ENCODE peak calls at places on chromosomes 6 and 20, in nine cellular contexts. S is A549, Q is BJ, P is PC-3, L is body of pancreas, V is sigmoid colon, D is psoas muscle, B is neural progenitor cell, J is MM.1S. I is an unnamed sample.

GRCh38 chr20:1895674-1896496 is 678 bp downstream of the SIRPA start:
- DNase-seq in S (peak; percentile 35), Q (no peak), P (no peak), L (peak; percentile 64), V (peak; percentile 82), D (peak; percentile 81), B (peak; percentile 34), J (no peak), I (no peak)

GRCh38 chr6:137978252-137978896 is 111.3 kb downstream of the TNFAIP3 start:
- DNase-seq in S (no peak), Q (no peak), P (peak; percentile 77), L (no peak), V (no peak), D (no peak), B (no peak), J (no peak), I (peak; percentile 80)

GRCh38 chr20:24951536-24952047 is 2.5 kb downstream of the CST7 start:
- DNase-seq in S (no peak), Q (no peak), P (no peak), L (no peak), V (peak; percentile 42), D (no peak), B (no peak), J (no peak), I (no peak)

GRCh38 chr20:50870572-50871161 is 60.6 kb downstream of the ADNP start:
- DNase-seq in S (no peak), Q (no peak), P (no peak), L (no peak), V (no peak), D (no peak), B (peak; percentile 95), J (no peak), I (no peak)

GRCh38 chr20:31856516-31856915 is 11.1 kb upstream of the FOXS1 start:
- DNase-seq in S (no peak), Q (no peak), P (no peak), L (no peak), V (no peak), D (peak; percentile 24), B (no peak), J (no peak), I (no peak)

GRCh38 chr20:13286600-13286999 is 65.5 kb downstream of the ISM1 start:
- DNase-seq in S (no peak), Q (no peak), P (peak; percentile 14), L (peak; percentile 63), V (no peak), D (no peak), B (no peak), J (no peak), I (no peak)

GRCh38 chr6:42349753-42350573 is 101.8 kb downstream of the TRERF1 start:
- DNase-seq in S (no peak), Q (peak; percentile 66), P (no peak), L (no peak), V (no peak), D (no peak), B (no peak), J (no peak), I (no peak)

GRCh38 chr20:62774762-62775161 is 21.5 kb upstream of the MRGBP start:
- DNase-seq in S (no peak), Q (no peak), P (no peak), L (no peak), V (no peak), D (no peak), B (no peak), J (no peak), I (no peak)

GRCh38 chr6:127462391-127462790 is 3.2 kb upstream of the KIAA0408 start:
- DNase-seq in S (peak; percentile 3), Q (no peak), P (peak; percentile 31), L (no peak), V (no peak), D (no peak), B (no peak), J (no peak), I (no peak)
- TF ChIP-seq CTCF in S (no peak), Q (no peak), P (peak; percentile 27), L (no peak), V (no peak), D (peak; percentile 26), B (no peak), J (no peak), I (no peak)

GRCh38 chr6:125101656-125102055 is 51.9 kb upstream of the TPD52L1 start:
- DNase-seq in S (no peak), Q (no peak), P (peak; percentile 14), L (no peak), V (no peak), D (no peak), B (no peak), J (no peak), I (no peak)

GRCh38 chr6:125101128-125101527 is 52.4 kb upstream of the TPD52L1 start:
- DNase-seq in S (no peak), Q (no peak), P (no peak), L (no peak), V (no peak), D (no peak), B (no peak), J (no peak), I (no peak)

GRCh38 chr6:125098253-125098652 is 55.3 kb upstream of the TPD52L1 start:
- DNase-seq in S (no peak), Q (no peak), P (no peak), L (no peak), V (no peak), D (no peak), B (no peak), J (no peak), I (no peak)

GRCh38 chr6:125099211-125100017 is 54.2 kb upstream of the TPD52L1 start:
- DNase-seq in S (peak; percentile 71), Q (no peak), P (peak; percentile 60), L (peak; percentile 64), V (peak; percentile 87), D (peak; percentile 78), B (peak; percentile 72), J (peak; percentile 19), I (peak; percentile 18)

DNA sequence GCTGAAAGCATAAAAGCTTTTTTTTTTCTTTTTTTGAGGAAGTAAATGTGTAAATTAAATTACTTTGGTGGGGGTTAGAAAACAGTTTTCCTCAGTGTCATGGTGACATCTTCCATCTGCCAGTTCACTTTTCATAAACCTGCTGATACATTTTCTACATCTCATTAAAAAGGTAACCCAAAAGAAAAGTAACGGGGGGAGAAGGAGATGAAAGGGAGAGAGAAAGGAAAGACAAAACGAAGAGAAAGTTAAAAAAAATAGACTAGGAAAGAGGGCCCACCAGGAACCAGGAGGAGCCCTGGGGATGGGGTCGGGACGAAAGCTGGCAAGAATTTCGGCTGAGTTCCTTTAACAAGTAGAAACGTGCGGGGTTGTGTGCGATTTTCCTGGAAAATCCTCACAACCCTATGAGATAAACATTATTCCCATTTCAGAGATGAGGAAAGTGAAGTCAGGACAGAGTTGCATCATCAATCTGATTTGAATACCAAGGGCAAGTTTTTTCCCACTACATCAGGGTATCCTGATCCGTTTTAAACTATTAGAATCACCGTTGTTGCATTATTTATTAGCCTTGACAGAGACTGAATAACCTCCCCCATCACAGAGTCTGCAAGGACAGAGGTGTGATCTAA is 53.4 kb upstream of the TPD52L1 start:
- DNase-seq in S (no peak), Q (no peak), P (no peak), L (no peak), V (no peak), D (no peak), B (no peak), J (no peak), I (no peak)
- H3K4me3 ChIP-seq in S (peak overlapping the region; percentile 49), Q (peak overlapping the region; percentile 47), P (peak overlapping the region; percentile 70), L (no peak overlapping the region), V (peak overlapping the region; percentile 56), D (peak overlapping the region; percentile 78), B (peak overlapping the region; percentile 47), J (peak overlapping the region; percentile 43), I (no peak overlapping the region)

GRCh38 chr6:28922004-28922840 is 1.6 kb downstream of the TRIM27 start:
- DNase-seq in S (peak; percentile 62), Q (no peak), P (peak; percentile 92), L (peak; percentile 63), V (no peak), D (no peak), B (no peak), J (peak; percentile 30), I (no peak)

GRCh38 chr6:28922841-28923317 is 906 bp downstream of the TRIM27 start:
- DNase-seq in S (no peak), Q (no peak), P (peak; percentile 39), L (peak; percentile 47), V (no peak), D (no peak), B (peak; percentile 59), J (peak; percentile 36), I (peak; percentile 69)

GRCh38 chr6:28920281-28920680 is 3.5 kb downstream of the TRIM27 start:
- DNase-seq in S (no peak), Q (no peak), P (no peak), L (no peak), V (no peak), D (no peak), B (no peak), J (no peak), I (no peak)

GRCh38 chr6:28927856-28928255 is 4.1 kb upstream of the TRIM27 start:
- DNase-seq in S (no peak), Q (no peak), P (no peak), L (no peak), V (no peak), D (no peak), B (no peak), J (no peak), I (no peak)

DNA sequence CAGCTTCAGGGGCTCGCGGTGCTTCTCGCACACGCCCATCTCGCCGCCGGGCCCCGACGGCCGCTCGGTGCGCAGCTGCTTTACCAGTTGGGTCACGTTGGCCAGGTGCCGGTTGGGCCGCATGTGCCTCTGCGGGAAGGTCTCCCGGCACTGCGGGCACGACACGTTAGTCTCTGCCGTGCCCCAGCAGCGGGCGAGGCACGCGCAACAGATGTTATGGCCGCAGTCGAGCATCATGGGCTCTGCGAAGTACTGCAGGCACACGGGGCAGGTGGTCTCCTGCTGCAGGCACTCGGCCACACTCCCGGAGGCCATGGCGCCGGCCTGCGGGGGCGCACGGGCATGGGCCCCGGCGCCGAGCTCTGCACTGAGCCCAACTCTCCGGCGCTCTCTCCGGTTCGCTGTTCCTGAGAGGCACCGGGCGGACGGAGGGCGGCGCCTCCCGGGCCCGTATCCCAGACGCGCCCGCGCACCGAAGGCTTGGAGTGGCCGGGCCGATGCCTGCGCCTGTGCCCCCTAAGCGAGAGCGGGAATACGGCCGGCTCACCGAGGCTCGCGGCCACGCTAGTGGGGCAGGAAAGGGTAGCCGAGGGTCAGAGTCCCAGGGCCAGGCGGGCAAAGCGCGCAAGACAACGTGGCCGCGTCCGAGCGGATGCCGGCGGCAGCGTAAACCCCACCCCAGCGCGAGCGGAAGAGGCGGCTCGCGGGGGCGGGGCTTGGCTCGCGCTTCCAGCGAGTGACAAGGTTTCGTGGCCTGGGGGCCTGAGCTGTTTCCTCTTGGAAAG is at the start of gene TRIM27:
- DNase-seq in S (peak; percentile 75), Q (no peak), P (peak; percentile 95), L (peak; percentile 96), V (peak; percentile 94), D (peak; percentile 96), B (peak; percentile 96), J (peak; percentile 90), I (peak; percentile 93)
- TF ChIP-seq CTCF in S (no peak), Q (no peak), P (no peak), L (no peak), V (no peak), D (peak; percentile 13), B (peak; percentile 6), J (no peak), I (no peak)

DNA sequence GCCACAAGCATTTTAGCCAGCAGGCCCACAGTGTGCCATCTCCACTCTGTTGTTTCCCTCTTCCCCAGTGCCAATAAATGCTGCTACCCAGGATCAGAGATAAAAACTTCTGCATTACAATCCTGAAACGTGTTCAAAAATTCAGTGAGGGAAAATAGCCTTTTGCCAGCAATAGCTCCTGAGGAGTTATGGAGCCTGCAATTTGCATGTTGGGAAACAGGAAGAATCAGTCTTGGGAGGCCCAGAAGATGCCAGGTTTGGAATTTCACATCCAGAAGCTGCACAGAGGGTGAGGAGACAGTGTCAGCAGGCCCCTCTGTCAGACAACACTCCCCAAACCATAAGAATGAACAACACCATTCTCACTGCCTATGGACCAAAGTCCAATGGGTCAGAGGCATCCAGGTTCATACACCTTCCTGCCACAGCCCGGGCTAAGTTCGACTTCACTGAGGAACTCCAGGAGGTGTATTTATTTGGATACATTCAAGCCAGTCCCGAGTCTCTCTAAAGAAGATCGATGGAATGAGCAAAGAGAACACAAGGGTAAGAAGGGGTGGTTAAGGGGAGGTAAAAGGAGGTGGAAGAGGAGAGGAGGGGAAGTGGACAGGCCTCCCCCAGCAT is 20.8 kb downstream of the RRBP1 start:
- DNase-seq in S (no peak), Q (no peak), P (no peak), L (peak; percentile 7), V (peak; percentile 55), D (no peak), B (no peak), J (no peak), I (no peak)
- H3K4me3 ChIP-seq in S (no peak overlapping the region), Q (no peak overlapping the region), P (no peak overlapping the region), L (no peak overlapping the region), V (no peak overlapping the region), D (no peak overlapping the region), B (no peak overlapping the region), J (no peak overlapping the region), I (no peak overlapping the region)

I was measured in GM12865.